ENCODE peak calls at places on chromosome 2, in four cellular contexts. Z is cardiac fibroblast, U is nephron progenitor cell, D is ACHN. N is an unnamed sample.

GRCh38 chr2:44768438-44769236 is 172.9 kb upstream of the SIX3 start:
- DNase-seq in Z (no peak), U (peak; percentile 29), D (no peak), N (no peak)

GRCh38 chr2:95017836-95018235 is 7.7 kb upstream of the MAL start:
- DNase-seq in Z (no peak), U (no peak), D (no peak), N (no peak)

GRCh38 chr2:60556441-60556997 is 3.1 kb upstream of the BCL11A start:
- DNase-seq in Z (no peak), U (peak; percentile 52), D (no peak), N (no peak)

GRCh38 chr2:162840598-162841246 is 2.2 kb upstream of the KCNH7 start:
- DNase-seq in Z (peak; percentile 78), U (peak; percentile 84), D (peak; percentile 85), N (peak; percentile 53)

GRCh38 chr2:212930556-212930955 is 220.9 kb downstream of the IKZF2 start:
- DNase-seq in Z (no peak), U (no peak), D (no peak), N (no peak)

GRCh38 chr2:62050456-62051045 is 145.1 kb downstream of the COMMD1 start:
- DNase-seq in Z (no peak), U (no peak), D (no peak), N (no peak)

GRCh38 chr2:181458881-181459280 is 1.7 kb downstream of the ITGA4 start:
- DNase-seq in Z (no peak), U (no peak), D (no peak), N (no peak)

GRCh38 chr2:1856922-1857321 is 112.6 kb upstream of the PXDN start:
- DNase-seq in Z (peak; percentile 33), U (no peak), D (peak; percentile 14), N (no peak)

GRCh38 chr2:71250945-71251344 is 24.0 kb upstream of the PAIP2B start:
- DNase-seq in Z (no peak), U (no peak), D (no peak), N (no peak)

GRCh38 chr2:53511549-53511948 is 256.1 kb upstream of the CHAC2 start:
- DNase-seq in Z (no peak), U (no peak), D (no peak), N (no peak)

GRCh38 chr2:48991415-48992131 is 162.7 kb downstream of the FSHR start:
- DNase-seq in Z (no peak), U (no peak), D (no peak), N (no peak)

GRCh38 chr2:236754234-236754924 is 184.8 kb downstream of the ACKR3 start:
- DNase-seq in Z (no peak), U (peak; percentile 32), D (no peak), N (no peak)

GRCh38 chr2:166413255-166413654 is 37.5 kb upstream of the SCN9A start:
- DNase-seq in Z (peak; percentile 42), U (no peak), D (no peak), N (no peak)

GRCh38 chr2:241996100-241996499 is 126.6 kb downstream of the RTP5 start:
- DNase-seq in Z (no peak), U (no peak), D (no peak), N (no peak)

GRCh38 chr2:232598293-232598692 is 35.1 kb upstream of the EFHD1 start:
- DNase-seq in Z (no peak), U (no peak), D (no peak), N (no peak)

GRCh38 chr2:237878321-237879057 is 19.1 kb downstream of the RAMP1 start:
- DNase-seq in Z (no peak), U (no peak), D (no peak), N (no peak)

GRCh38 chr2:191486584-191487320 is 191.2 kb upstream of the NABP1 start:
- DNase-seq in Z (peak; percentile 95), U (no peak), D (peak; percentile 97), N (peak; percentile 20)

GRCh38 chr2:189954989-189955388 is 107.5 kb downstream of the MSTN start:
- DNase-seq in Z (no peak), U (no peak), D (no peak), N (no peak)

GRCh38 chr2:142824756-142825155 is 52.7 kb upstream of the KYNU start:
- DNase-seq in Z (peak; percentile 34), U (no peak), D (no peak), N (no peak)

GRCh38 chr2:238907717-238908173 is 59.9 kb downstream of the TWIST2 start:
- DNase-seq in Z (no peak), U (no peak), D (no peak), N (no peak)

GRCh38 chr2:9984861-9985480 is 33.5 kb downstream of the GRHL1 start:
- DNase-seq in Z (peak; percentile 50), U (no peak), D (no peak), N (no peak)

GRCh38 chr2:233513953-233514655 is 52.5 kb downstream of the USP40 start:
- DNase-seq in Z (no peak), U (no peak), D (no peak), N (no peak)

GRCh38 chr2:28716265-28716865 is 35.3 kb upstream of the PPP1CB start:
- DNase-seq in Z (peak; percentile 98), U (no peak), D (peak; percentile 94), N (peak; percentile 46)

GRCh38 chr2:23549821-23550535 is 165.0 kb downstream of the KLHL29 start:
- DNase-seq in Z (peak; percentile 64), U (no peak), D (no peak), N (no peak)

GRCh38 chr2:2321250-2321545 is 9.9 kb downstream of the MYT1L start:
- DNase-seq in Z (no peak), U (no peak), D (no peak), N (no peak)

N was measured in HEK293T.